ENCODE peak calls at places on chromosome 13, in five cellular contexts. N, R, A, G and V are unnamed samples.

GRCh38 chr13:104318121-104318520 is 1251.9 kb upstream of the SLC10A2 start:
- DNase-seq in N (no peak), R (no peak), A (peak; percentile 49), G (peak; percentile 41), V (no peak)

GRCh38 chr13:25292301-25292700 is 5.0 kb upstream of the MTMR6 start:
- DNase-seq in N (no peak), R (no peak), A (peak; percentile 47), G (peak; percentile 33), V (peak; percentile 36)

GRCh38 chr13:90732049-90732448 is 615.4 kb upstream of the MIR17HG start:
- DNase-seq in N (no peak), R (no peak), A (no peak), G (no peak), V (peak; percentile 74)

GRCh38 chr13:27728271-27728670 is 64.0 kb upstream of the GSX1 start:
- DNase-seq in N (peak; percentile 36), R (no peak), A (no peak), G (no peak), V (peak; percentile 42)

GRCh38 chr13:95296326-95296939 is 4.8 kb downstream of the ABCC4 start:
- DNase-seq in N (no peak), R (peak; percentile 58), A (no peak), G (no peak), V (peak; percentile 74)

GRCh38 chr13:89361909-89362308 is 1690.7 kb downstream of the SLITRK5 start:
- DNase-seq in N (no peak), R (peak; percentile 1), A (peak; percentile 0), G (peak; percentile 7), V (no peak)

GRCh38 chr13:75507027-75508001 is 25.3 kb upstream of the TBC1D4 start:
- DNase-seq in N (no peak), R (no peak), A (no peak), G (no peak), V (no peak)

GRCh38 chr13:108283110-108283509 is 13.6 kb downstream of the TNFSF13B start:
- DNase-seq in N (no peak), R (no peak), A (peak; percentile 17), G (no peak), V (no peak)

GRCh38 chr13:98664047-98664446 is 87.1 kb upstream of the STK24 start:
- DNase-seq in N (no peak), R (peak; percentile 35), A (peak; percentile 85), G (peak; percentile 46), V (no peak)

GRCh38 chr13:38914070-38914469 is 76.6 kb downstream of the STOML3 start:
- DNase-seq in N (no peak), R (no peak), A (no peak), G (no peak), V (no peak)

GRCh38 chr13:30313307-30313706 is 6.0 kb upstream of the KATNAL1 start:
- DNase-seq in N (no peak), R (no peak), A (no peak), G (no peak), V (no peak)

GRCh38 chr13:41059896-41060722 is 1.2 kb upstream of the WBP4 start:
- DNase-seq in N (peak; percentile 84), R (peak; percentile 97), A (peak; percentile 87), G (peak; percentile 96), V (peak; percentile 91)

GRCh38 chr13:83340170-83340569 is 542.1 kb downstream of the SLITRK1 start:
- DNase-seq in N (no peak), R (no peak), A (no peak), G (no peak), V (no peak)

GRCh38 chr13:79290595-79291244 is 115.3 kb downstream of the RBM26 start:
- DNase-seq in N (no peak), R (no peak), A (no peak), G (no peak), V (no peak)
- H2AFZ ChIP-seq in N (peak overlapping the region; percentile 53), R (no peak overlapping the region), A (no peak overlapping the region), G (no peak overlapping the region), V (no peak overlapping the region)

DNA sequence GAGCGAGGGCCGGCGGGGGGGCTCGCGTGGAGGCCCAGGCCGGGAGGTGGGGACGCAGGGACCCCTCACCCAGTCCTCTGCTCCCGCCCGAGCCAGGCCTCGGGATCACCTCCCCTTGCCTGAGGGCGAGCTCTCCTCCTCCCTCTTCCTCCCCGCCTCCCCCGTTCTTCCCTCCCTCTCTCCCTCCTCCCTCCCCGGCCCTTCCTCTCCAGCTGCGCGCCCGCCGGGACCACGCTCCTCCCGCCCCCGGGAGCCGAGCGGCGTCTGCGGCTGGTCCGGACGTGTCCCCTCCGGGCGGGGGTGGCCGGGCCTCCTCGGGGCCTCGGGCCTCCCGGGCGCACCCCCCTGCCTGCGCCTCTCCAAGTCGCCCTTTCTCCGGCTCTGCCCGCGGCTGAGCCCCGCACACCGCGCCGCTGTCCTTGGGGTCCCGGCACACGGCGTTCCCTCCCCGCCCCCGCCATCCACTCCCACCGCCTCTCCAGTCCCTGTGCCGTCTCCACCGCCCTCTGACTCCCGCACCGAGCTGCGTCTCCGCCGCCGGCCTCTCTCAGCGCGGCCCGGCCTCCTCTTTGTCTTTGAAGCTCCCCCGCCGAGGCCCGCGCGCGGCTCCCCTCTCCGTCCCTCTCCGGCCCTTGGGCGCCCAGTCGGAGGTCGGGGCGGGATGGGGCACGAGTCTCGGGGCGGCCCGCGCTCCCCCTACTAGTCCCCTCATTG is 5.7 kb downstream of the SOX1 start:
- DNase-seq in N (peak; percentile 83), R (no peak), A (no peak), G (no peak), V (peak; percentile 90)
- H4K91ac ChIP-seq in N (peak overlapping the region; percentile 54), R (no peak overlapping the region), A (no peak overlapping the region), G (no peak overlapping the region), V (no peak overlapping the region)

GRCh38 chr13:31352467-31352866 is 152.7 kb downstream of the B3GLCT start:
- DNase-seq in N (no peak), R (no peak), A (no peak), G (no peak), V (peak; percentile 29)
- H4K8ac ChIP-seq in N (no peak overlapping the region), R (no peak overlapping the region), A (no peak overlapping the region), G (no peak overlapping the region), V (no peak overlapping the region)

DNA sequence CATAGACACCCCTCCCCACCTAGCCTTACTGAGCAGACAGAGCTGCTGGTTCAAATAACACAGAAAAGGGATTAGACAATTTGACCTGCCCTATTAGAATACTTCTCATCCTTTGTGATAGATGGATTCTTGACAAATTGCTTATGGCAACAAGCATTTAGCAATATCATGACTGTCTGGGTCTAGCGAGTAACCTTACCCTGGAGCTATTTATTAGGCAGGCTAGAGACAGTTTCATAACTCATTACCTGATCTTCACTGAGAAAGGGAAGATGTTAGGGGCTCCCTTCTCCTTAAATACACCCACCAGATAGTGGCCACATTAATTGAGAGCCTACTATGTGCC is 185.3 kb upstream of the IRS2 start:
- DNase-seq in N (no peak), R (peak; percentile 39), A (no peak), G (no peak), V (no peak)
- H2AFZ ChIP-seq in N (no peak overlapping the region), R (no peak overlapping the region), A (no peak overlapping the region), G (no peak overlapping the region), V (no peak overlapping the region)

GRCh38 chr13:110484290-110485048 is 77.1 kb downstream of the RAB20 start:
- DNase-seq in N (no peak), R (no peak), A (no peak), G (no peak), V (no peak)
- H4K91ac ChIP-seq in N (no peak overlapping the region), R (peak overlapping the region; percentile 61), A (no peak overlapping the region), G (no peak overlapping the region), V (peak overlapping the region; percentile 93)

DNA sequence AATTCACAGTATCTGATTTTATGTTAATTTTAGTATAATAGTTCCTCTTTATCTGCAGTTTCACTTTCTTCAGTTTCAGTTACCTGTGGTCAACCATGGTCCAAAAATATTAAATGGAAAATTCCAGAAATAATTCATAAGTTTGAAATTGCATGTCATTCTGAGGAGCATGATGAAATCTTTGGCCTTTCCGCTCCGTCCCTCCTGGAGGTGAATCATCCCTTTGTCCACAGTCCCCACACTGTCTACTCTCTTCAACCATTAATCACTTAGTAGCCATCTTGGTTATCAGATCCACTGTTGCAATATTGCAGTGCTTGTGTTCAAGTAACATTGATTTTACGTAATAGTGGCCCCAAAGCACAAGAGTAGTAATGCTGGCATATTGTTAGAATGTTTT is 26.8 kb downstream of the SLITRK6 start:
- DNase-seq in N (no peak), R (peak; percentile 16), A (peak; percentile 7), G (peak; percentile 28), V (no peak)
- H4K8ac ChIP-seq in N (no peak overlapping the region), R (no peak overlapping the region), A (no peak overlapping the region), G (no peak overlapping the region), V (no peak overlapping the region)

GRCh38 chr13:71067164-71067815 is 799.7 kb downstream of the DACH1 start:
- DNase-seq in N (no peak), R (no peak), A (no peak), G (peak; percentile 28), V (no peak)
- H2AFZ ChIP-seq in N (peak overlapping the region; percentile 68), R (no peak overlapping the region), A (no peak overlapping the region), G (no peak overlapping the region), V (no peak overlapping the region)

DNA sequence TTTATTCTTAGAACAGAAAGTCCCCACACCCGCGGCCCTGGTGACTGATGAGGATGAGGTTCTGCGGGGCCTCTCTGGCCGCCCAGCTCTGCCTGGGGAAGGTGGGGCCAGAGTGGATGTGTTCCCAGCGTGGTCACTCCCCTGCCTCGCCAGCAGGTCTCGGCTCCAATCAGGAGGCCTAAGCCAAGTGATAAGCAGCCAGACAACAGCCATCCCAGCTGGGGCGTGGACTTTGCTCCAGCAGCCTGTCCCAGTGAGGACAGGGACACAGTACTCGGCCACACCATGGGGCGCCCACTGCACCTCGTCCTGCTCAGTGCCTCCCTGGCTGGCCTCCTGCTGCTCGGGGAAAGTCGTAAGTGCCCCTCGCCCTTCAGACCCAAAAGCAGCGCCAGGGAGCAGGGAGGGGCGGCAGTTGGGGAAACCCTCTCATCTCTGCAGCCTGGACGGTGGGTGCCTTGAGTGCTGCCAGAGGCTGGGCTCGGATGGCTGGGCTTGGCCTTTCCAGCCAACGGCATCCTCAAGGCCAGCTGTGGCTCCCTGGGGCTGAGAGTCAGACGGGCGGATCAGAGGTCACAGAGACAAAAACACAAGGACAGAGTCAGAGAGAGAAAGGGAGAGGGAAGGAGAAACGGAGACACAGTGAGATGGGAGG is at the start of gene F10:
- DNase-seq in N (no peak), R (no peak), A (peak; percentile 75), G (peak; percentile 46), V (peak; percentile 88)
- H4K91ac ChIP-seq in N (no peak within 1 kb of the TSS), R (no peak within 1 kb of the TSS), A (peak within 1 kb of the TSS; percentile 15), G (no peak within 1 kb of the TSS), V (no peak within 1 kb of the TSS)

GRCh38 chr13:51033431-51034185 is 77.5 kb downstream of the C13orf42 start:
- DNase-seq in N (no peak), R (no peak), A (no peak), G (no peak), V (no peak)
- H4K8ac ChIP-seq in N (no peak overlapping the region), R (no peak overlapping the region), A (no peak overlapping the region), G (no peak overlapping the region), V (no peak overlapping the region)